ENCODE peak calls at places on chromosomes 2 and 18, in five cellular contexts. One of them, this sample, is unnamed.

GRCh38 chr18:48946329-48946835 is 4.4 kb downstream of the SMAD7 start:
- DNase-seq in OCI-LY7: no peak
- DNase-seq in upper lobe of right lung: peak; percentile 69
- DNase-seq in IMR-90: peak; percentile 81
- DNase-seq in GM06990: no peak
- DNase-seq in this sample: no peak

GRCh38 chr2:41326801-41327200 is 721.0 kb upstream of the PKDCC start:
- DNase-seq in IMR-90: no peak
- DNase-seq in upper lobe of right lung: no peak
- DNase-seq in GM06990: no peak
- DNase-seq in OCI-LY7: no peak
- DNase-seq in this sample: no peak

GRCh38 chr18:57586243-57587049 is at the start of gene FECH:
- DNase-seq in upper lobe of right lung: peak; percentile 93
- DNase-seq in GM06990: peak; percentile 81
- DNase-seq in OCI-LY7: peak; percentile 37
- DNase-seq in IMR-90: peak; percentile 71
- DNase-seq in this sample: peak; percentile 26

GRCh38 chr18:77127769-77128671 is 4.6 kb downstream of the MBP start:
- DNase-seq in GM06990: peak; percentile 55
- DNase-seq in OCI-LY7: peak; percentile 66
- DNase-seq in IMR-90: peak; percentile 89
- DNase-seq in upper lobe of right lung: no peak
- DNase-seq in this sample: peak; percentile 80

GRCh38 chr2:197212344-197213262 is 98.0 kb downstream of the ANKRD44 start:
- DNase-seq in IMR-90: peak; percentile 49
- DNase-seq in upper lobe of right lung: no peak
- DNase-seq in GM06990: no peak
- DNase-seq in OCI-LY7: peak; percentile 59
- DNase-seq in this sample: no peak

GRCh38 chr2:16633632-16634430 is 31.8 kb downstream of the CYRIA start:
- DNase-seq in OCI-LY7: no peak
- DNase-seq in IMR-90: peak; percentile 55
- DNase-seq in upper lobe of right lung: no peak
- DNase-seq in GM06990: no peak
- DNase-seq in this sample: no peak

GRCh38 chr18:8898990-8899389 is 193.6 kb downstream of the MTCL1 start:
- DNase-seq in OCI-LY7: peak; percentile 30
- DNase-seq in IMR-90: no peak
- DNase-seq in upper lobe of right lung: no peak
- DNase-seq in GM06990: no peak
- DNase-seq in this sample: no peak

GRCh38 chr18:79524181-79525078 is 128.7 kb downstream of the NFATC1 start:
- DNase-seq in upper lobe of right lung: peak; percentile 65
- DNase-seq in OCI-LY7: peak; percentile 28
- DNase-seq in IMR-90: no peak
- DNase-seq in GM06990: peak; percentile 68
- DNase-seq in this sample: no peak

GRCh38 chr18:28044036-28044435 is 132.9 kb downstream of the CDH2 start:
- DNase-seq in GM06990: no peak
- DNase-seq in upper lobe of right lung: no peak
- DNase-seq in OCI-LY7: no peak
- DNase-seq in IMR-90: no peak
- DNase-seq in this sample: no peak

GRCh38 chr2:3728104-3729054 is 25.0 kb downstream of the DCDC2C start:
- DNase-seq in OCI-LY7: peak; percentile 46
- DNase-seq in GM06990: no peak
- DNase-seq in upper lobe of right lung: no peak
- DNase-seq in IMR-90: peak; percentile 67
- DNase-seq in this sample: no peak

GRCh38 chr2:47225061-47225783 is 70.1 kb upstream of the STPG4 start:
- DNase-seq in upper lobe of right lung: no peak
- DNase-seq in GM06990: no peak
- DNase-seq in OCI-LY7: no peak
- DNase-seq in IMR-90: peak; percentile 88
- DNase-seq in this sample: no peak

GRCh38 chr2:117968724-117969121 is 45.1 kb downstream of the CCDC93 start:
- DNase-seq in upper lobe of right lung: no peak
- DNase-seq in IMR-90: no peak
- DNase-seq in GM06990: no peak
- DNase-seq in OCI-LY7: no peak
- DNase-seq in this sample: no peak

GRCh38 chr2:49286726-49287125 is 132.4 kb upstream of the FSHR start:
- DNase-seq in upper lobe of right lung: no peak
- DNase-seq in IMR-90: no peak
- DNase-seq in OCI-LY7: no peak
- DNase-seq in GM06990: no peak
- DNase-seq in this sample: no peak

GRCh38 chr2:134446431-134447091 is 192.7 kb downstream of the MGAT5 start:
- DNase-seq in GM06990: no peak
- DNase-seq in upper lobe of right lung: no peak
- DNase-seq in IMR-90: peak; percentile 47
- DNase-seq in OCI-LY7: no peak
- DNase-seq in this sample: no peak

GRCh38 chr2:39405364-39405763 is 31.7 kb downstream of the MAP4K3 start:
- DNase-seq in OCI-LY7: no peak
- DNase-seq in GM06990: no peak
- DNase-seq in upper lobe of right lung: no peak
- DNase-seq in IMR-90: no peak
- DNase-seq in this sample: no peak

GRCh38 chr2:134389331-134389835 is 135.5 kb downstream of the MGAT5 start:
- DNase-seq in IMR-90: no peak
- DNase-seq in OCI-LY7: no peak
- DNase-seq in GM06990: no peak
- DNase-seq in upper lobe of right lung: no peak
- DNase-seq in this sample: no peak

GRCh38 chr2:74436804-74437695 is 4.7 kb downstream of the RTKN start:
- DNase-seq in IMR-90: no peak
- DNase-seq in GM06990: no peak
- DNase-seq in upper lobe of right lung: no peak
- DNase-seq in OCI-LY7: peak; percentile 37
- DNase-seq in this sample: no peak

GRCh38 chr2:62287895-62288589 is 92.1 kb downstream of the B3GNT2 start:
- DNase-seq in IMR-90: no peak
- DNase-seq in OCI-LY7: no peak
- DNase-seq in upper lobe of right lung: peak; percentile 87
- DNase-seq in GM06990: peak; percentile 66
- DNase-seq in this sample: no peak

GRCh38 chr18:3151379-3152264 is 68.1 kb downstream of the MYOM1 start:
- DNase-seq in GM06990: no peak
- DNase-seq in OCI-LY7: peak; percentile 59
- DNase-seq in IMR-90: peak; percentile 52
- DNase-seq in upper lobe of right lung: no peak
- DNase-seq in this sample: no peak

GRCh38 chr2:133377021-133377481 is 191.2 kb downstream of the NCKAP5 start:
- DNase-seq in upper lobe of right lung: no peak
- DNase-seq in IMR-90: peak; percentile 78
- DNase-seq in OCI-LY7: no peak
- DNase-seq in GM06990: no peak
- DNase-seq in this sample: peak; percentile 72

GRCh38 chr2:84904717-84905174 is 710 bp upstream of the TMSB10 start:
- DNase-seq in GM06990: no peak
- DNase-seq in IMR-90: peak; percentile 55
- DNase-seq in OCI-LY7: peak; percentile 28
- DNase-seq in upper lobe of right lung: peak; percentile 92
- DNase-seq in this sample: no peak

GRCh38 chr18:58176915-58177717 is 133.1 kb downstream of the NEDD4L start:
- DNase-seq in upper lobe of right lung: no peak
- DNase-seq in GM06990: no peak
- DNase-seq in OCI-LY7: no peak
- DNase-seq in IMR-90: peak; percentile 95
- DNase-seq in this sample: peak; percentile 70

GRCh38 chr2:27765621-27766286 is 5.8 kb upstream of the MRPL33 start:
- DNase-seq in GM06990: no peak
- DNase-seq in OCI-LY7: no peak
- DNase-seq in upper lobe of right lung: peak; percentile 91
- DNase-seq in IMR-90: no peak
- DNase-seq in this sample: no peak

GRCh38 chr2:95276244-95276887 is 2.1 kb downstream of the PROM2 start:
- DNase-seq in IMR-90: no peak
- DNase-seq in OCI-LY7: no peak
- DNase-seq in GM06990: no peak
- DNase-seq in upper lobe of right lung: peak; percentile 48
- DNase-seq in this sample: no peak

GRCh38 chr2:237863102-237863511 is 3.7 kb downstream of the RAMP1 start:
- DNase-seq in OCI-LY7: no peak
- DNase-seq in GM06990: no peak
- DNase-seq in upper lobe of right lung: no peak
- DNase-seq in IMR-90: no peak
- DNase-seq in this sample: no peak

GRCh38 chr2:130825972-130826253 is 10.8 kb upstream of the ARHGEF4 start:
- DNase-seq in IMR-90: no peak
- DNase-seq in GM06990: no peak
- DNase-seq in upper lobe of right lung: peak; percentile 46
- DNase-seq in OCI-LY7: no peak
- DNase-seq in this sample: no peak

GRCh38 chr2:196205891-196206408 is 34.6 kb upstream of the STK17B start:
- DNase-seq in IMR-90: no peak
- DNase-seq in upper lobe of right lung: no peak
- DNase-seq in OCI-LY7: no peak
- DNase-seq in GM06990: no peak
- DNase-seq in this sample: peak; percentile 70

DNA sequence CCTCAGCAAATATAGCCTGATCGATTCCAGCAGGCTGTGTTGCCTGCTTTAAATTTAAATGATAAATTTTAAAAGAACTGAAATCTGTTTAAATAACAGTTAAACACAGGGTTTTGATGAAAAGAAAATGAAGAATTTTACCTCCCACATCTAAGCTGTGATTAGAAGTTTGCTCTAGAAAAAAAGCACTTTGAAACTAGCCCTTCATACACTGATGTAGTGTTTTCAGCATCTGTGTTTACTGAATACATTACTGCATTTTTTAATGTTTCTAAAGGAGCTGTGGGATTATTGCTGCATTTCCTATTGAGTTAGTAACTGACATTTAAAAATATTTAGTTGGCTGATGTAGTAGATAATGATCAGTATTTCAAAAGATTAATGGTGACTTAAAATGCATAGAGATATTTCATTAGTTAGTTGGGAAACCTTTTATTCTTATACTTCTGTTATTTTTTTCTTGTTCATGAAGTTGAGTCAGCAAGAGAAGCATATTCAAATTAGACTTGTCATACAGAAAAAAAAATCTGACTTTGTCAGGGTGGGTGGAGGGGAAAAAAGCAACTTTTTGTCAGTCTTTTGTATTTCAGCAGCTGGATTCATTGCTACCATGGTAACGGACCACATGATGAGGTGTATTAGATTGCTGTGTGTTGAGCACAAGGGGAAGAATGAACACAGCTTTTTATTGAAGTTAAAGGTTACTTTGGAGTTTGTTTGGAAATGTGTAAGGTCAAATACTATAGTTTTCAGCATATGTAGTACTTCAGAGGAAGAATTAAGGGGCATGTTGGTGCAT is at the start of gene DTNA:
- DNase-seq in IMR-90: peak; percentile 96
- DNase-seq in OCI-LY7: no peak
- DNase-seq in upper lobe of right lung: no peak
- DNase-seq in GM06990: no peak
- DNase-seq in this sample: peak; percentile 90
- H3K4me3 ChIP-seq in IMR-90: peak within 1 kb of the TSS; percentile 37
- H3K4me3 ChIP-seq in OCI-LY7: no peak within 1 kb of the TSS
- H3K4me3 ChIP-seq in upper lobe of right lung: peak within 1 kb of the TSS; percentile 9
- H3K4me3 ChIP-seq in GM06990: no peak within 1 kb of the TSS
- H3K4me3 ChIP-seq in this sample: peak within 1 kb of the TSS; percentile 23

GRCh38 chr18:55031164-55031563 is 71.9 kb upstream of the CCDC68 start:
- DNase-seq in IMR-90: no peak
- DNase-seq in GM06990: no peak
- DNase-seq in upper lobe of right lung: no peak
- DNase-seq in OCI-LY7: no peak
- DNase-seq in this sample: no peak
- TF ChIP-seq CTCF in IMR-90: no peak
- TF ChIP-seq CTCF in GM06990: no peak
- TF ChIP-seq CTCF in upper lobe of right lung: no peak
- TF ChIP-seq CTCF in OCI-LY7: no peak
- TF ChIP-seq CTCF in this sample: no peak

DNA sequence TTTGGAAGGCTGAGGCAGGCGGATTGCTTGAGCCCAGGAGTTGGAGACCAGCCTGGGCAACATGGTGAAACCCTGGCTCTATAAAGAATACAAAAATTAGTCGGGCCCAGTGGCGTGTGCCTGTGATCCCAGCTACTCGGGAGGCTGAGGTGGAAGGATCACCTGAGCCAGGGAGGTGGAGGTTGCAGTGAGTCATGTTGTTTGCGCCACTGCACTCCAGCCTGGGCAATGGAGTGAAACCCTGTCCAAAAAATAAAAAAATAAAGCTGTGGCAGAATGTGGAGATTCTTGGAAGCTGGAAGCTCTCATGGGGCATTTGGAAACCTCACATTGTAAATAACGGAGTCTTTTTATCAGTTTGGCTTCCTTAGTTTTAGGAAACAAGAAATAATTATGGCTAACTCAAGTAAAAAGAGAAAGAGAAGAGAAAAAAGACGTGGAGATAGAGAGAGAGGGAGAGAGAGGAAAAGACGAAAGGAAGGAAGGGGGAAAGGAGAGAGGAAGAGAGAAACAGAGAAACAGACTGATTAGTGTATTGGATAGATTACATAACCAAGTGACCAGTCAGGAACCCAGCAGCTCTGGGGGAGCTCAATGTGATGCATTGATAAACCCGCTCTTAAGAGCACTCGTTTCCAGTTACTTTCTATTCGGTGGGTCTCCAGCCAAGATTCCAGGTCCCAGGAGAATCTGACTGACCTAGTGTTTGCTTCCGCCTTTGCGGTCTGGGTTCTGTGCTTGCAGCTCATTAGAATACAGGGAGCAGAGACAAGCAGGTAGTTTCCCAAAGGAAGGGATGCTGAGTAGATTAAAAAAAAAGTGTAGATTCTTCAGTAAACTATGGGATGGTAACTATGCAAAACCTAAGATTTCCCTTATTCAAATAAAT is 1.1 kb upstream of the SPAST start:
- DNase-seq in upper lobe of right lung: no peak
- DNase-seq in GM06990: no peak
- DNase-seq in IMR-90: peak; percentile 19
- DNase-seq in OCI-LY7: no peak
- DNase-seq in this sample: no peak
- H3K4me3 ChIP-seq in upper lobe of right lung: peak overlapping the region; percentile 90
- H3K4me3 ChIP-seq in GM06990: peak overlapping the region; percentile 85
- H3K4me3 ChIP-seq in IMR-90: peak overlapping the region; percentile 58
- H3K4me3 ChIP-seq in OCI-LY7: peak overlapping the region; percentile 85
- H3K4me3 ChIP-seq in this sample: peak overlapping the region; percentile 82

DNA sequence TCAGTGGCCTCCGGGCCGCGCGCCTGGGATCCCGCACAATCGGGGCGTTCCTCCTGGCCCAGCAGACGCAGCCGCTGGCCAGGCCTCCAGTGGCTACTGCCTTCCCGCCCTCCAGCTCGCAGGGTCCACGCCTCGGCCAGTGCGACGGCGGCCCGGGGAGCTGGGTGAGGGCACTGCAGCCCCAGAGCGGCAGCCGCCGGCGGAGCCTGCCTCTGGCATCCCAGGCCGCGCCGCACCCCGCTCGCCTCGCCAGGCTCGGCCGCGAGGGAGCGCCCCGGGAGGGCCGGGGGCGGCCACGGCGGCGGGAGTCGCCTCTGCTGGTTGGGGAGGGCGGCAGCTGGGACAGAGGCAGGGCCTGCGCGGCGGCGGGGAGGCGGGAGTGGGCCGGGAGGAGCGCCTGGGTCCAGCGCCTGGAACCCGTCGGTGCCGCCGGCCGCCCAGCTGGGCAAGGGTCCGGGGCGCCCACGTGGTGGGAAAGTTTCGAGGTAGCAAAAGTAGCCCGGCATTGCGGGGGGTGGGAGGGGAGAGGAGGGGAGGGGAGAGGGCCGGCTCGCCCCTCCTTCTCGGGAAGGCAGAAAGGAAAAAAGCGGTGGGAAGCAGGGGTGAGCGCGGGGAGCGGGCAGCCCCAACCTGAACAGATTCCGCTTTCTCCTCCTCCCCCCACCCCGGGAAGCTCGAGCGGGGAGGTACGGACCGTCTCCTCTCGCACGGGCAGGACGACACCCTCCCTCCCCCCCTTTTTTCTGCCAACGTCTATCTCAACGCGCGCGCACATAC is 1.5 kb upstream of the INHBB start:
- DNase-seq in IMR-90: no peak
- DNase-seq in GM06990: no peak
- DNase-seq in upper lobe of right lung: no peak
- DNase-seq in OCI-LY7: no peak
- DNase-seq in this sample: no peak
- TF ChIP-seq CTCF in IMR-90: no peak
- TF ChIP-seq CTCF in GM06990: no peak
- TF ChIP-seq CTCF in upper lobe of right lung: no peak
- TF ChIP-seq CTCF in OCI-LY7: no peak
- TF ChIP-seq CTCF in this sample: no peak

This sample was measured in BJ.